ENCODE peak calls at places on chromosomes 6 and 20, in nine cellular contexts. N, T, P, F, K, X, H, U and D are unnamed samples.

GRCh38 chr20:62088258-62089127 is 22.8 kb upstream of the TAF4 start:
- DNase-seq in N (no peak), T (no peak), P (no peak), F (peak), K (peak), X (no peak), H (peak), U (no peak), D (no peak)

GRCh38 chr6:41547799-41548097 is 1.6 kb downstream of the FOXP4 start:
- DNase-seq in N (no peak), T (no peak), P (no peak), F (no peak), K (peak), X (no peak), H (no peak), U (no peak), D (no peak)

GRCh38 chr20:33914871-33915270 is 78.8 kb upstream of the RALY start:
- DNase-seq in N (peak), T (no peak), P (no peak), F (peak), K (peak), X (no peak), H (no peak), U (peak), D (peak)

GRCh38 chr20:56212071-56212470 is 36.5 kb upstream of the MC3R start:
- DNase-seq in N (no peak), T (no peak), P (no peak), F (no peak), K (no peak), X (no peak), H (no peak), U (no peak), D (no peak)

GRCh38 chr6:64732888-64733287 is 974.1 kb downstream of the EYS start:
- DNase-seq in N (no peak), T (no peak), P (no peak), F (peak), K (no peak), X (no peak), H (no peak), U (no peak), D (no peak)

GRCh38 chr6:48032156-48032555 is 78.8 kb downstream of the PTCHD4 start:
- DNase-seq in N (no peak), T (no peak), P (no peak), F (peak), K (peak), X (no peak), H (peak), U (no peak), D (no peak)

GRCh38 chr6:170031684-170032121 is 259.2 kb downstream of the DLL1 start:
- DNase-seq in N (no peak), T (no peak), P (no peak), F (no peak), K (no peak), X (no peak), H (no peak), U (no peak), D (no peak)

GRCh38 chr6:14544689-14545088 is 427.1 kb downstream of the CD83 start:
- DNase-seq in N (no peak), T (no peak), P (no peak), F (no peak), K (no peak), X (no peak), H (no peak), U (no peak), D (no peak)

GRCh38 chr6:16511048-16511660 is 250.1 kb downstream of the ATXN1 start:
- DNase-seq in N (no peak), T (peak), P (peak), F (peak), K (no peak), X (peak), H (peak), U (peak), D (no peak)

GRCh38 chr6:168156742-168157265 is 77.8 kb upstream of the FRMD1 start:
- DNase-seq in N (no peak), T (no peak), P (no peak), F (no peak), K (no peak), X (no peak), H (no peak), U (no peak), D (no peak)

GRCh38 chr6:166772518-166772917 is 145.5 kb upstream of the RPS6KA2 start:
- DNase-seq in N (no peak), T (no peak), P (no peak), F (no peak), K (no peak), X (no peak), H (no peak), U (no peak), D (no peak)

GRCh38 chr20:667351-668034 is 8.1 kb downstream of the SCRT2 start:
- DNase-seq in N (peak), T (no peak), P (peak), F (peak), K (peak), X (peak), H (peak), U (peak), D (peak)

GRCh38 chr6:11050735-11051134 is 6.6 kb upstream of the ELOVL2 start:
- DNase-seq in N (no peak), T (no peak), P (no peak), F (peak), K (no peak), X (no peak), H (peak), U (no peak), D (no peak)

GRCh38 chr20:25035924-25036323 is 22.0 kb downstream of the ACSS1 start:
- DNase-seq in N (no peak), T (peak), P (no peak), F (no peak), K (no peak), X (no peak), H (no peak), U (peak), D (no peak)

GRCh38 chr20:62577447-62577846 is 64.9 kb upstream of the SLCO4A1 start:
- DNase-seq in N (no peak), T (no peak), P (no peak), F (no peak), K (no peak), X (no peak), H (no peak), U (no peak), D (no peak)

GRCh38 chr6:136921936-136922679 is at the start of gene SLC35D3:
- DNase-seq in N (no peak), T (no peak), P (no peak), F (no peak), K (peak), X (peak), H (peak), U (peak), D (no peak)

GRCh38 chr6:47405273-47405672 is 72.3 kb upstream of the CD2AP start:
- DNase-seq in N (no peak), T (no peak), P (no peak), F (no peak), K (no peak), X (no peak), H (no peak), U (no peak), D (no peak)

GRCh38 chr20:13423472-13424173 is 202.5 kb downstream of the ISM1 start:
- DNase-seq in N (no peak), T (no peak), P (no peak), F (no peak), K (no peak), X (no peak), H (no peak), U (no peak), D (no peak)

GRCh38 chr20:23446505-23446904 is 6.2 kb downstream of the CST11 start:
- DNase-seq in N (peak), T (peak), P (peak), F (peak), K (peak), X (peak), H (no peak), U (peak), D (no peak)

GRCh38 chr6:136315594-136315993 is 25.9 kb upstream of the BCLAF1 start:
- DNase-seq in N (no peak), T (no peak), P (no peak), F (no peak), K (no peak), X (no peak), H (no peak), U (no peak), D (no peak)

GRCh38 chr20:58224974-58225373 is 3.5 kb downstream of the ANKRD60 start:
- DNase-seq in N (no peak), T (no peak), P (no peak), F (no peak), K (no peak), X (no peak), H (peak), U (no peak), D (no peak)

GRCh38 chr6:34240329-34241248 is 3.9 kb downstream of the HMGA1 start:
- DNase-seq in N (no peak), T (no peak), P (no peak), F (no peak), K (peak), X (peak), H (no peak), U (no peak), D (no peak)

GRCh38 chr6:43242908-43243648 is at the start of gene TTBK1:
- DNase-seq in N (no peak), T (peak), P (peak), F (no peak), K (no peak), X (peak), H (no peak), U (no peak), D (no peak)